ENCODE peak calls at places on chromosomes 16 and 17, in nine cellular contexts. X is brain pericyte; S is NCI-H446; J is astrocyte of the cerebellum; T is AG10803; E is activated CD4-positive, alpha-beta T cell treated with anti-CD3 and anti-CD28 coated beads for 48 hours; N is A172; O is body of pancreas; L is islet precursor cell. B is an unnamed sample.

GRCh38 chr17:48514483-48514876 is 16.3 kb downstream of the HOXB1 start:
- DNase-seq in O (no peak), E (no peak), N (no peak), L (no peak), S (no peak), J (no peak), X (no peak), T (no peak), B (no peak)

GRCh38 chr16:89138843-89139520 is 32.6 kb upstream of the CDH15 start:
- DNase-seq in N (no peak), E (no peak), S (no peak), T (no peak), L (no peak), O (no peak), X (no peak), J (no peak), B (no peak)

GRCh38 chr17:34579017-34579946 is at the start of gene TMEM132E:
- DNase-seq in L (peak), E (peak), O (peak), S (no peak), J (no peak), T (peak), X (no peak), N (no peak), B (peak)

GRCh38 chr17:44097110-44097810 is 26.2 kb downstream of the HDAC5 start:
- DNase-seq in S (no peak), E (no peak), X (no peak), J (peak), L (peak), T (peak), O (peak), N (peak), B (no peak)

GRCh38 chr16:68257251-68257905 is 6.9 kb upstream of the SLC7A6 start:
- DNase-seq in J (no peak), X (no peak), S (no peak), T (peak), N (peak), E (no peak), L (no peak), O (no peak), B (peak)

GRCh38 chr16:58345574-58346354 is 46.5 kb upstream of the GINS3 start:
- DNase-seq in X (no peak), E (no peak), N (no peak), S (no peak), T (no peak), J (no peak), O (no peak), L (no peak), B (no peak)

GRCh38 chr17:42574463-42574862 is 3.1 kb downstream of the PSMC3IP start:
- DNase-seq in S (no peak), J (no peak), L (no peak), X (no peak), O (no peak), E (no peak), N (no peak), T (no peak), B (no peak)

GRCh38 chr16:85365120-85365519 is 248.0 kb upstream of the GSE1 start:
- DNase-seq in X (no peak), O (no peak), J (no peak), N (no peak), E (no peak), L (peak), S (no peak), T (no peak), B (no peak)

GRCh38 chr16:48499822-48500440 is 110.0 kb downstream of the N4BP1 start:
- DNase-seq in E (no peak), O (peak), J (peak), T (peak), X (peak), N (peak), S (peak), L (no peak), B (peak)

GRCh38 chr17:77831497-77832179 is 126.9 kb upstream of the TNRC6C start:
- DNase-seq in N (peak), L (peak), E (no peak), X (no peak), T (peak), J (peak), S (no peak), O (no peak), B (peak)

GRCh38 chr17:9206989-9207317 is 185.6 kb downstream of the NTN1 start:
- DNase-seq in O (no peak), S (no peak), J (no peak), E (no peak), T (no peak), L (no peak), N (no peak), X (no peak), B (no peak)

GRCh38 chr17:72719582-72720493 is 372.6 kb downstream of the SLC39A11 start:
- DNase-seq in T (no peak), J (peak), S (no peak), X (peak), O (peak), E (peak), L (peak), N (peak), B (no peak)

GRCh38 chr17:78774956-78775571 is 7.0 kb downstream of the CYTH1 start:
- DNase-seq in J (no peak), S (no peak), O (no peak), L (no peak), E (peak), X (no peak), T (no peak), N (no peak), B (no peak)

GRCh38 chr17:80468781-80469533 is 7.5 kb downstream of the NPTX1 start:
- DNase-seq in O (no peak), N (no peak), J (no peak), L (no peak), E (no peak), X (no peak), S (no peak), T (no peak), B (no peak)

GRCh38 chr17:13797863-13798262 is 196.1 kb upstream of the HS3ST3A1 start:
- DNase-seq in X (no peak), J (no peak), O (no peak), E (no peak), L (no peak), N (no peak), T (no peak), S (no peak), B (no peak)

GRCh38 chr16:53131363-53132071 is 76.7 kb downstream of the CHD9 start:
- DNase-seq in T (peak), E (peak), N (peak), S (no peak), J (no peak), L (peak), O (peak), X (no peak), B (peak)

GRCh38 chr17:30599424-30600061 is 122.3 kb downstream of the GOSR1 start:
- DNase-seq in J (no peak), X (no peak), E (no peak), L (no peak), N (no peak), O (no peak), T (no peak), S (no peak), B (peak)

GRCh38 chr16:2173366-2173765 is 17.8 kb downstream of the TRAF7 start:
- DNase-seq in S (no peak), E (no peak), X (no peak), J (no peak), N (no peak), O (no peak), T (no peak), L (no peak), B (no peak)

GRCh38 chr17:17784599-17785264 is 52.1 kb downstream of the SREBF1 start:
- DNase-seq in J (no peak), L (peak), S (no peak), N (no peak), T (no peak), O (no peak), E (peak), X (no peak), B (no peak)

GRCh38 chr17:2982854-2983636 is 80.4 kb downstream of the OR1D5 start:
- DNase-seq in T (peak), O (peak), X (no peak), S (peak), L (peak), E (no peak), N (peak), J (peak), B (peak)

GRCh38 chr17:40319651-40320550 is 10.9 kb downstream of the RARA start:
- DNase-seq in J (no peak), X (no peak), T (peak), O (no peak), L (no peak), S (no peak), E (peak), N (no peak), B (no peak)

GRCh38 chr16:30063893-30064745 is 1.4 kb upstream of the ALDOA start:
- DNase-seq in L (peak), J (no peak), E (peak), O (peak), S (peak), N (peak), T (no peak), X (no peak), B (peak)

GRCh38 chr17:10198509-10199249 is at the start of gene GAS7:
- DNase-seq in J (no peak), T (no peak), E (peak), S (no peak), X (no peak), L (peak), O (peak), N (no peak), B (peak)

GRCh38 chr16:28925386-28926228 is 569 bp upstream of the RABEP2 start:
- DNase-seq in E (peak), N (peak), X (peak), O (peak), L (no peak), J (no peak), T (peak), S (no peak), B (peak)

GRCh38 chr17:18323507-18324139 is 8.5 kb downstream of the SMCR8 start:
- DNase-seq in S (no peak), J (no peak), E (no peak), L (no peak), X (no peak), N (no peak), T (no peak), O (no peak), B (no peak)

GRCh38 chr16:88318091-88318494 is 64.7 kb upstream of the ZNF469 start:
- DNase-seq in E (no peak), O (no peak), T (no peak), L (no peak), J (no peak), X (no peak), S (no peak), N (no peak), B (peak)

GRCh38 chr17:2108170-2108569 is 53.3 kb downstream of the HIC1 start:
- DNase-seq in O (no peak), J (no peak), L (no peak), E (no peak), N (no peak), T (peak), X (no peak), S (no peak), B (no peak)

GRCh38 chr16:84950906-84951305 is 60.4 kb downstream of the ZDHHC7 start:
- DNase-seq in N (no peak), L (no peak), X (no peak), S (no peak), E (peak), J (no peak), O (no peak), T (no peak), B (no peak)

GRCh38 chr17:17304521-17304985 is 1.4 kb downstream of the NT5M start:
- DNase-seq in O (no peak), X (no peak), T (no peak), N (no peak), L (no peak), E (peak), J (no peak), S (no peak), B (no peak)

GRCh38 chr17:11441004-11441403 is 157.3 kb upstream of the DNAH9 start:
- DNase-seq in O (no peak), L (no peak), N (no peak), S (no peak), E (no peak), X (no peak), J (no peak), T (no peak), B (no peak)

GRCh38 chr16:2424061-2425007 is 4.9 kb upstream of the CCNF start:
- DNase-seq in X (no peak), S (no peak), E (no peak), T (no peak), N (no peak), O (no peak), J (no peak), L (no peak), B (no peak)

GRCh38 chr17:76264425-76264754 is 758 bp upstream of the UBALD2 start:
- DNase-seq in L (no peak), O (no peak), T (no peak), N (no peak), J (no peak), S (no peak), X (no peak), E (peak), B (no peak)

GRCh38 chr17:19645608-19646250 is 2.8 kb upstream of the ALDH3A2 start:
- DNase-seq in L (peak), X (no peak), S (no peak), N (peak), E (peak), T (no peak), J (no peak), O (no peak), B (peak)

GRCh38 chr17:65385726-65386125 is 175.7 kb downstream of the AXIN2 start:
- DNase-seq in X (no peak), O (no peak), T (no peak), N (no peak), L (no peak), J (no peak), E (no peak), S (no peak), B (no peak)

GRCh38 chr17:73272906-73273218 is 11.2 kb upstream of the CPSF4L start:
- DNase-seq in O (no peak), S (no peak), L (peak), E (no peak), X (no peak), N (no peak), J (no peak), T (no peak), B (peak)

GRCh38 chr16:84449156-84450140 is 55.0 kb downstream of the MEAK7 start:
- DNase-seq in E (no peak), T (no peak), O (peak), N (no peak), X (no peak), S (no peak), J (no peak), L (peak), B (no peak)

GRCh38 chr16:2824626-2825025 is 5.5 kb upstream of the ZG16B start:
- DNase-seq in X (no peak), L (peak), E (no peak), J (no peak), N (no peak), S (no peak), T (no peak), O (no peak), B (no peak)

GRCh38 chr16:61872778-61873119 is 163.5 kb downstream of the CDH8 start:
- DNase-seq in O (no peak), X (no peak), T (no peak), E (no peak), S (no peak), J (no peak), L (no peak), N (no peak), B (no peak)

B was measured in left kidney.